ENCODE peak calls at places on chromosome 9, in five cellular contexts. B is H1, T is spleen, J is upper lobe of left lung, I is stomach. O is an unnamed sample.

GRCh38 chr9:128091144-128091543 is 23.1 kb downstream of the SLC25A25 start:
- DNase-seq in T (peak; percentile 54), B (peak; percentile 47), J (no peak), I (no peak), O (peak; percentile 50)

GRCh38 chr9:3331801-3332200 is 194.0 kb downstream of the RFX3 start:
- DNase-seq in T (no peak), B (no peak), J (no peak), I (no peak), O (no peak)

GRCh38 chr9:120715331-120715924 is 1.2 kb upstream of the MEGF9 start:
- DNase-seq in J (peak; percentile 43), B (peak; percentile 34), I (no peak), T (peak; percentile 84), O (peak; percentile 52)

GRCh38 chr9:76180541-76180940 is 213.7 kb downstream of the RFK start:
- DNase-seq in J (no peak), B (no peak), I (no peak), T (no peak), O (no peak)

GRCh38 chr9:111036946-111037743 is 1.1 kb downstream of the LPAR1 start:
- DNase-seq in B (no peak), I (no peak), T (no peak), J (no peak), O (no peak)

GRCh38 chr9:31168161-31168560 is 1216.3 kb upstream of the ACO1 start:
- DNase-seq in B (no peak), I (no peak), T (no peak), J (no peak), O (no peak)

GRCh38 chr9:21994996-21995651 is 533 bp downstream of the CDKN2B-AS1 start:
- DNase-seq in T (peak; percentile 98), B (no peak), J (peak; percentile 93), I (peak; percentile 69), O (peak; percentile 69)

GRCh38 chr9:128470560-128470959 is 14.8 kb downstream of the ODF2 start:
- DNase-seq in T (no peak), I (no peak), J (no peak), B (no peak), O (no peak)

GRCh38 chr9:70255521-70255920 is 3.3 kb upstream of the SMC5 start:
- DNase-seq in J (no peak), B (no peak), T (no peak), I (no peak), O (no peak)

GRCh38 chr9:95089916-95090791 is 227.4 kb downstream of the FANCC start:
- DNase-seq in J (peak; percentile 78), T (peak; percentile 80), B (no peak), I (peak; percentile 64), O (no peak)

GRCh38 chr9:95284667-95285066 is 32.8 kb downstream of the FANCC start:
- DNase-seq in J (no peak), T (no peak), I (no peak), B (no peak), O (no peak)

GRCh38 chr9:124286292-124286931 is 28.7 kb downstream of the NEK6 start:
- DNase-seq in I (peak; percentile 58), J (no peak), T (no peak), B (no peak), O (peak; percentile 85)

GRCh38 chr9:91034521-91034920 is 232.9 kb downstream of the SYK start:
- DNase-seq in I (no peak), B (no peak), J (no peak), T (no peak), O (no peak)

GRCh38 chr9:126700296-126700695 is 86.6 kb downstream of the LMX1B start:
- DNase-seq in I (no peak), J (no peak), B (no peak), T (peak; percentile 49), O (no peak)

GRCh38 chr9:86282979-86283535 is 719 bp upstream of the ISCA1 start:
- DNase-seq in I (no peak), T (peak; percentile 72), J (no peak), B (no peak), O (no peak)

GRCh38 chr9:135680091-135680490 is 17.0 kb downstream of the LCN9 start:
- DNase-seq in I (no peak), B (no peak), T (no peak), J (peak; percentile 58), O (no peak)

GRCh38 chr9:37836386-37836785 is 35.8 kb downstream of the DCAF10 start:
- DNase-seq in T (no peak), B (no peak), J (no peak), I (no peak), O (no peak)

GRCh38 chr9:96497117-96497399 is 47.1 kb downstream of the HABP4 start:
- DNase-seq in I (no peak), B (no peak), J (no peak), T (no peak), O (no peak)

GRCh38 chr9:33167084-33167948 is at the start of gene B4GALT1:
- DNase-seq in T (peak; percentile 100), B (peak; percentile 56), J (peak; percentile 100), I (peak; percentile 97), O (peak; percentile 93)

GRCh38 chr9:136900556-136900955 is 14.2 kb downstream of the TRAF2 start:
- DNase-seq in T (no peak), B (no peak), I (no peak), J (no peak), O (no peak)

GRCh38 chr9:136903041-136903554 is 16.8 kb downstream of the TRAF2 start:
- DNase-seq in J (no peak), B (no peak), I (peak; percentile 55), T (peak; percentile 72), O (no peak)

GRCh38 chr9:136901516-136902258 is 15.4 kb downstream of the TRAF2 start:
- DNase-seq in T (peak; percentile 83), I (peak; percentile 57), B (no peak), J (peak; percentile 62), O (peak; percentile 30)

GRCh38 chr9:136900988-136901515 is 14.7 kb downstream of the TRAF2 start:
- DNase-seq in J (no peak), T (no peak), B (no peak), I (peak; percentile 36), O (no peak)

DNA sequence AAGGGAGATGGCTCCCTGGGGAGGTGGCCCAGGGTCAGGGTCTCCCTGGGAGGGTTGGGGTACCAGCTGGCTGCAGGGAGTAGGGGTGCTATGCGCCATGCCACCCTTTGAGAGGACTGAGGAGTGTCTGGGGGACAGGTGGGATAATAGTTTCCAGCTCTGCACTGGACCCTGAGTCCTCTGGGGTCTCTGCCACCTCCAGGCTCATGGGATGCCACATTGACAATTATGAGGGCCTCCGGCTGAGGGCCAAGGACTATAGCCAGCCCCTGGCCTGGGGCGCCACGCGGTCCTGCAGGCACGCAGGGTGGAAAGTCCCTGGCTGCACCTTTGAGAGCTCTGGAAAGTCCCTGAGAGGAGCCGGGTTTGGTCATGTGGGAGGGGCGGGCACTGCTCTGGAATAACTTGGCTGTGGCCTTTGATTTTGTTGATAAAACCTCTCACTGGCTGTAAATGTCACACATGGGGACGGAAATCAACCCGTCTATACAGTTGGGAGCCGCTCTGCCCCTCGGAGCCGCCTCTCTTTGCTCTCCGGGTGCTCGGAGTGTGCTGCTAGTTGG is 16.0 kb downstream of the TRAF2 start:
- DNase-seq in T (peak; percentile 87), B (no peak), J (peak; percentile 87), I (peak; percentile 89), O (peak; percentile 66)
- TF ChIP-seq POLR2AphosphoS5 in T (peak; percentile 55), B (no peak), J (peak; percentile 58), I (no peak), O (no peak)

GRCh38 chr9:129623331-129623730 is 2.4 kb upstream of the C9orf50 start:
- DNase-seq in T (no peak), B (no peak), J (no peak), I (no peak), O (no peak)

GRCh38 chr9:129617167-129617566 is 3.7 kb downstream of the C9orf50 start:
- DNase-seq in B (no peak), T (no peak), I (no peak), J (no peak), O (peak; percentile 31)

GRCh38 chr9:129620669-129621295 is at the start of gene C9orf50:
- DNase-seq in J (no peak), B (no peak), I (no peak), T (no peak), O (no peak)

GRCh38 chr9:129624168-129624759 is 1.7 kb upstream of the NTMT1 start:
- DNase-seq in B (no peak), I (peak; percentile 68), J (no peak), T (no peak), O (peak; percentile 49)

DNA sequence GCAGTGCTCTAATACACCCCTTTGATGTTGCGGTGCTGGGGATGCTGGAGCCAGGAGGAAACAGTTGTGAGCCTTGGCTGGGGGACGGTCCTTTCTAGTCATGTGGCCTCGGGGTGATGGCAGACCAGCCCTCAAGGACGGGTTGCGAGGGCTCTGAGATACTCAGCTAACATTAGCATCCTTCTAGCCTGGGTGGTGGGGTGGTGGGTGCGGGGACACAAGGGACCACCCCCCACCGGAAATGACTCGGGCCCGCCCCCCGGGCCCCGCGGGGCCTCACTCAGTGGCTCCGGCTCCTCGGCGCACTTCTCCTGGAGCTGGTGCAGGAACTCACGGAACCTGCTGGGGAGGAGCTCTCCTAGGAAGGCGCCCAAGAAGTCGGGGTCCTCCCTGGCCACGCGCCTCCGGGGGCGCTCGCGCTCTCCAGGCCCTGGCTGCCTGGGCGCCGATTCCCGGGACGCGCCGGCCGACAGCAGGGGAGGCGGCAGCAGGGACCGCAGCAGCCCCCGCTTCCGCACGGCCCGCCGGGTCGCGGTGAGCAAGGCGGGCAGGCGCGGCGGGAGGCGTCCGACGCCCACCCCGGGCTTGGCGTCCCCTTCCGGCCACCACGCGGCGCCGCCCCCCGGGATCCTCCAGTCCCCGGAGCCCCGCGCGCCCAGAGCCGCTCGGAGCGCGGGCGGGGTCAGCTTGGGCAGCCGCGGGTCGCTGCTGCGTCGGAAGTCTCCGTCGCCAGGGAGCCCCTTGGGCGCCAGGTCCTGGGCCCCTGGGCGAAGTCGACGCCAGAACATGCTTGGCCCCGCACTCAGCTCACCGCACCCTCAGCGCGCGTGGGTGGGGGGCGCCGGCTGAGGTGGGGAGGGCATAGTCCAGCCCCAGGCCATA is 873 bp downstream of the C9orf50 start:
- DNase-seq in T (peak; percentile 77), J (peak; percentile 89), B (no peak), I (no peak), O (no peak)
- TF ChIP-seq POLR2AphosphoS5 in T (no peak), J (no peak), B (no peak), I (no peak), O (no peak)

GRCh38 chr9:112439825-112440224 is 46.8 kb upstream of the KIAA1958 start:
- DNase-seq in J (no peak), I (no peak), B (no peak), T (no peak), O (no peak)
- TF ChIP-seq POLR2AphosphoS5 in J (no peak), I (no peak), B (no peak), T (no peak), O (no peak)

GRCh38 chr9:13070612-13071595 is 208.6 kb downstream of the MPDZ start:
- DNase-seq in T (no peak), J (no peak), B (no peak), I (no peak), O (no peak)
- TF ChIP-seq POLR2AphosphoS5 in T (no peak), J (no peak), B (no peak), I (no peak), O (no peak)

DNA sequence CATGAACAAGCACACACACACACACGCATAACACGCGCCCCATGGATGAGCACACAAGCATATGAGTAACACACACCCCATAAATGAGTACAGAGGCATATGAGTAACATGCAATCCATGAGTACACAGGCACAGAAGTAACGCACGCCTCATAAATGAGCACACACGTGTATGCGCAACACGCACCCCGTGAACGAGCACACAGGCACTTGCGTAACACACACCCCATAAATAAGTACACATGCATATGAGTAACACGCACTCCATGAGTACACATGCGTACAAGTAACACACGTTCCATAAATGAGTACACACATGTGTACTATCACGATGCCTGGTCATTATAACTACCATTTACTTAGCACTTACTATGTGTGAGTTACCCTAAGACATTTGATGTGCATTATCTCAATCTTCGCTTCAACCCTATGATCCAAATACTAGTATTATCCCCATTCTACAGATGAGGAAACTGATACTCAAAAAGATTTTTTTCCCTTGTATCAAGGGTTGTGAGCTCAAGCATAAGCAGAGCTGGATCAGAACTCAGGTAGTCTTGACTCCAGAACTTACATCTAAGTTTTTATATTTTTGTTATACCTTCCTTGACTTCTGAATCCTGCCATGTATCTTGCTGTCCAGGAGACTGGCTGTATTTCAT is 7.7 kb downstream of the MED27 start:
- DNase-seq in I (no peak), B (no peak), J (no peak), T (no peak), O (no peak)
- TF ChIP-seq POLR2AphosphoS5 in I (no peak), B (no peak), J (no peak), T (no peak), O (no peak)